ENCODE peak calls at places on chromosome 20, in ten cellular contexts. F is uterus, H is Peyer's patch, A is IMR-90, K is HepG2, D is suprapubic skin, Y is body of pancreas, C is thyroid gland, X is heart left ventricle, Q is adrenal gland. O is an unnamed sample.

GRCh38 chr20:3755269-3755668 is 12.3 kb downstream of the ADISSP start:
- DNase-seq in X (no peak), K (no peak), F (no peak), C (no peak), Y (no peak), H (no peak), A (no peak), Q (no peak), D (no peak), O (no peak)

GRCh38 chr20:1443085-1443484 is 23.6 kb downstream of the NSFL1C start:
- DNase-seq in H (no peak), A (no peak), C (no peak), Q (no peak), X (no peak), Y (no peak), K (no peak), D (no peak), F (no peak), O (no peak)

GRCh38 chr20:23123886-23124285 is 37.8 kb upstream of the CD93 start:
- DNase-seq in X (no peak), H (no peak), A (no peak), D (no peak), K (no peak), F (no peak), Y (no peak), C (no peak), Q (no peak), O (no peak)

GRCh38 chr20:35172434-35172806 is 548 bp downstream of the PROCR start:
- DNase-seq in C (no peak), Q (no peak), A (no peak), H (no peak), K (no peak), D (no peak), F (no peak), Y (no peak), X (no peak), O (no peak)

GRCh38 chr20:22453244-22454080 is 130.9 kb downstream of the FOXA2 start:
- DNase-seq in X (no peak), K (peak; percentile 70), H (no peak), Y (peak; percentile 54), A (no peak), Q (no peak), F (no peak), C (peak; percentile 5), D (no peak), O (no peak)

GRCh38 chr20:49561806-49562205 is 6.1 kb downstream of the PTGIS start:
- DNase-seq in F (peak; percentile 16), A (no peak), D (no peak), H (no peak), K (no peak), C (no peak), Y (no peak), Q (no peak), X (no peak), O (no peak)

GRCh38 chr20:56429496-56429895 is 17.4 kb downstream of the CASS4 start:
- DNase-seq in Q (peak; percentile 34), C (no peak), A (peak; percentile 94), X (no peak), H (no peak), D (no peak), K (no peak), Y (no peak), F (no peak), O (no peak)

GRCh38 chr20:4898282-4898681 is 103.0 kb downstream of the SLC23A2 start:
- DNase-seq in C (no peak), F (no peak), A (peak; percentile 89), Q (peak; percentile 95), K (no peak), D (no peak), H (no peak), Y (no peak), X (peak; percentile 76), O (no peak)

GRCh38 chr20:32497589-32498224 is 87.4 kb downstream of the NOL4L start:
- DNase-seq in X (peak; percentile 41), Y (no peak), A (no peak), C (no peak), K (no peak), Q (peak; percentile 71), H (no peak), D (peak; percentile 61), F (no peak), O (no peak)

GRCh38 chr20:8981482-8981881 is 87.4 kb upstream of the PLCB4 start:
- DNase-seq in A (peak; percentile 21), Q (no peak), D (no peak), Y (no peak), C (no peak), X (no peak), H (no peak), F (no peak), K (no peak), O (no peak)

GRCh38 chr20:61520761-61521460 is 268.9 kb downstream of the CDH4 start:
- DNase-seq in D (no peak), C (no peak), H (no peak), Y (no peak), F (no peak), K (no peak), Q (no peak), X (no peak), A (peak; percentile 89), O (no peak)

GRCh38 chr20:44481719-44482416 is 6.2 kb downstream of the TTPAL start:
- DNase-seq in A (no peak), D (no peak), Y (no peak), C (no peak), K (no peak), F (no peak), X (no peak), Q (no peak), H (no peak), O (no peak)

GRCh38 chr20:44479643-44480042 is 4.0 kb downstream of the TTPAL start:
- DNase-seq in X (no peak), F (no peak), D (no peak), Q (no peak), Y (no peak), K (no peak), A (no peak), H (peak; percentile 26), C (no peak), O (no peak)

GRCh38 chr20:44477151-44477550 is 1.5 kb downstream of the TTPAL start:
- DNase-seq in Q (no peak), Y (no peak), K (no peak), F (no peak), A (no peak), D (no peak), C (no peak), H (no peak), X (no peak), O (no peak)

GRCh38 chr20:44478188-44478587 is 2.5 kb downstream of the TTPAL start:
- DNase-seq in X (no peak), C (no peak), Y (no peak), H (no peak), D (no peak), Q (no peak), F (no peak), A (no peak), K (no peak), O (no peak)

GRCh38 chr20:44480097-44480496 is 4.4 kb downstream of the TTPAL start:
- DNase-seq in X (no peak), Q (no peak), D (no peak), F (no peak), Y (no peak), K (no peak), H (no peak), A (no peak), C (no peak), O (no peak)
- H3K4me1 ChIP-seq in X (peaks cover 17% of the 10 kb centered on the region), Q (peaks cover 6% of the 10 kb centered on the region), D (peaks cover 24% of the 10 kb centered on the region), F (no peaks in the 10 kb centered on the region), Y (peaks cover 14% of the 10 kb centered on the region), K (peaks cover 17% of the 10 kb centered on the region), H (peaks cover 5% of the 10 kb centered on the region), A (peaks cover 4% of the 10 kb centered on the region), C (peaks cover 21% of the 10 kb centered on the region), O (peaks cover 4% of the 10 kb centered on the region)

GRCh38 chr20:58647162-58647813 is 3.8 kb upstream of the STX16 start:
- DNase-seq in Y (no peak), K (no peak), F (no peak), H (peak; percentile 6), D (no peak), Q (peak; percentile 47), C (no peak), A (no peak), X (no peak), O (peak; percentile 12)
- TF ChIP-seq CTCF in Y (no peak), K (peak; percentile 42), F (no peak), H (no peak), D (no peak), Q (no peak), C (no peak), A (no peak), X (no peak), O (no peak)

GRCh38 chr20:53126185-53126584 is 154.0 kb downstream of the TSHZ2 start:
- DNase-seq in A (no peak), D (no peak), F (no peak), Q (no peak), X (no peak), H (no peak), K (no peak), C (no peak), Y (no peak), O (no peak)

GRCh38 chr20:53122853-53123252 is 150.7 kb downstream of the TSHZ2 start:
- DNase-seq in A (no peak), Q (no peak), C (no peak), X (no peak), K (no peak), D (no peak), H (no peak), Y (no peak), F (no peak), O (no peak)

GRCh38 chr20:53127027-53127426 is 154.9 kb downstream of the TSHZ2 start:
- DNase-seq in A (no peak), K (no peak), Q (no peak), H (no peak), X (no peak), F (no peak), D (no peak), C (no peak), Y (no peak), O (no peak)

GRCh38 chr20:53124075-53124532 is 151.9 kb downstream of the TSHZ2 start:
- DNase-seq in C (peak; percentile 5), H (no peak), Y (peak; percentile 8), X (no peak), Q (no peak), D (peak; percentile 78), A (no peak), F (peak; percentile 54), K (no peak), O (peak; percentile 42)

GRCh38 chr20:53124803-53125202 is 152.6 kb downstream of the TSHZ2 start:
- DNase-seq in A (no peak), F (no peak), Y (no peak), C (no peak), D (no peak), X (no peak), Q (no peak), K (no peak), H (no peak), O (no peak)
- TF ChIP-seq POLR2A in A (no peak), F (no peak), Y (no peak), C (no peak), D (no peak), X (no peak), Q (no peak), K (no peak), H (no peak), O (no peak)

DNA sequence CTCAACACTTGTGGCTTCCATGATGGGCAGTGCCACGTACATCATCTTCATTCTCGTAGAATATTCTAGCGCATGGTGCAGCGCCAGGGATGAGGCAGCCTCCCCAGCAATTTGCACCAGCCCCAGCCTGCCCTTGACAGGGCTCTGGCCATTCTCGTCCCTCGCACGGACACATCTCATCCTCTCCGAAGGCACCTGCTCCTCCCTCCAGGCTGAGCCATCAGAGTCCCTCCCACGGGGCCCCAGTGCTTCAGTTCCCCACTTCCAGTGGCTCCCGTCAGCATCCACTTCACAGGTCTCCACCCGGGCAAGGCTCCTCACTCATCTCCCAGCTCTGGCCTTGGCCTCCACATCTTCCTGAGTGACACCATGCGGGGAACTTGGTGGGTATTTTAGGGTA is 13.3 kb upstream of the PHACTR3 start:
- DNase-seq in H (no peak), F (no peak), Q (no peak), K (no peak), A (no peak), D (no peak), Y (no peak), C (no peak), X (no peak), O (no peak)
- H3K4me1 ChIP-seq in H (no peaks in the 10 kb centered on the region), F (no peaks in the 10 kb centered on the region), Q (no peaks in the 10 kb centered on the region), K (peaks cover 3% of the 10 kb centered on the region), A (no peaks in the 10 kb centered on the region), D (no peaks in the 10 kb centered on the region), Y (no peaks in the 10 kb centered on the region), C (no peaks in the 10 kb centered on the region), X (peaks cover 10% of the 10 kb centered on the region), O (no peaks in the 10 kb centered on the region)